ENCODE peak calls at places on chromosomes 16 and 17, in eight cellular contexts. V, D, E, L, J, F, N and G are unnamed samples.

GRCh38 chr16:20401475-20402016 is 3.0 kb downstream of the PDILT start:
- DNase-seq in V (no peak), D (no peak), E (no peak), L (no peak), J (no peak), F (no peak), N (no peak), G (no peak)

GRCh38 chr16:80788016-80788415 is 16.4 kb downstream of the CDYL2 start:
- DNase-seq in V (no peak), D (no peak), E (peak; percentile 54), L (no peak), J (no peak), F (no peak), N (no peak), G (no peak)

GRCh38 chr17:54992797-54993639 is 24.5 kb downstream of the STXBP4 start:
- DNase-seq in V (peak; percentile 69), D (no peak), E (peak; percentile 69), L (peak; percentile 70), J (peak; percentile 23), F (no peak), N (no peak), G (peak; percentile 49)

GRCh38 chr17:79388556-79389295 is 222.1 kb downstream of the RBFOX3 start:
- DNase-seq in V (no peak), D (peak; percentile 63), E (peak; percentile 73), L (peak; percentile 51), J (peak; percentile 39), F (no peak), N (peak; percentile 35), G (peak; percentile 11)

GRCh38 chr17:38852771-38853291 is 690 bp downstream of the RPL23 start:
- DNase-seq in V (no peak), D (peak; percentile 1), E (peak; percentile 54), L (no peak), J (no peak), F (no peak), N (no peak), G (no peak)

GRCh38 chr17:57962441-57963148 is 7.4 kb upstream of the CUEDC1 start:
- DNase-seq in V (no peak), D (no peak), E (no peak), L (no peak), J (no peak), F (no peak), N (no peak), G (no peak)

GRCh38 chr16:56898847-56899246 is 33.1 kb upstream of the HERPUD1 start:
- DNase-seq in V (no peak), D (no peak), E (no peak), L (no peak), J (no peak), F (no peak), N (peak; percentile 58), G (no peak)

GRCh38 chr17:75625813-75626486 is 7.3 kb upstream of the SMIM5 start:
- DNase-seq in V (no peak), D (no peak), E (peak; percentile 44), L (peak; percentile 74), J (no peak), F (no peak), N (peak; percentile 52), G (no peak)

GRCh38 chr16:66258916-66259845 is 107.3 kb upstream of the CDH5 start:
- DNase-seq in V (no peak), D (no peak), E (no peak), L (no peak), J (no peak), F (no peak), N (no peak), G (no peak)

GRCh38 chr16:81694494-81695285 is 84.4 kb upstream of the PLCG2 start:
- DNase-seq in V (no peak), D (peak; percentile 28), E (no peak), L (no peak), J (no peak), F (no peak), N (no peak), G (no peak)

GRCh38 chr17:72797142-72797541 is 295.3 kb downstream of the SLC39A11 start:
- DNase-seq in V (no peak), D (no peak), E (no peak), L (no peak), J (no peak), F (no peak), N (no peak), G (no peak)

GRCh38 chr17:32783602-32784001 is 93.3 kb downstream of the MYO1D start:
- DNase-seq in V (peak; percentile 63), D (no peak), E (peak; percentile 80), L (peak; percentile 58), J (peak; percentile 31), F (peak; percentile 27), N (no peak), G (peak; percentile 50)

GRCh38 chr17:53032861-53033271 is 789.9 kb upstream of the KIF2B start:
- DNase-seq in V (peak; percentile 73), D (no peak), E (peak; percentile 2), L (peak; percentile 89), J (no peak), F (no peak), N (no peak), G (peak; percentile 47)

GRCh38 chr17:66548158-66548557 is 245.7 kb downstream of the PRKCA start:
- DNase-seq in V (no peak), D (no peak), E (peak; percentile 63), L (no peak), J (no peak), F (no peak), N (peak; percentile 68), G (no peak)

GRCh38 chr16:67966549-67967182 is 1.8 kb downstream of the SLC12A4 start:
- DNase-seq in V (no peak), D (no peak), E (peak; percentile 61), L (no peak), J (no peak), F (no peak), N (no peak), G (no peak)

GRCh38 chr17:76537578-76538280 is at the start of gene CYGB:
- DNase-seq in V (no peak), D (peak; percentile 74), E (peak; percentile 32), L (no peak), J (no peak), F (no peak), N (no peak), G (no peak)

GRCh38 chr17:51056813-51057510 is 63.7 kb downstream of the SPAG9 start:
- DNase-seq in V (peak; percentile 33), D (no peak), E (peak; percentile 92), L (peak; percentile 31), J (peak; percentile 33), F (peak; percentile 61), N (peak; percentile 54), G (peak; percentile 39)

GRCh38 chr16:21104124-21104860 is 46.4 kb downstream of the DNAH3 start:
- DNase-seq in V (no peak), D (no peak), E (peak; percentile 74), L (no peak), J (no peak), F (no peak), N (no peak), G (no peak)

GRCh38 chr17:63035271-63035670 is 69.2 kb downstream of the TANC2 start:
- DNase-seq in V (no peak), D (no peak), E (peak; percentile 71), L (no peak), J (no peak), F (peak; percentile 44), N (no peak), G (no peak)

GRCh38 chr17:63647065-63647725 is 25.0 kb downstream of the MAP3K3 start:
- DNase-seq in V (no peak), D (no peak), E (peak; percentile 43), L (no peak), J (peak; percentile 52), F (peak; percentile 51), N (no peak), G (no peak)

GRCh38 chr17:39223907-39224777 is 1.6 kb downstream of the STAC2 start:
- DNase-seq in V (no peak), D (no peak), E (no peak), L (no peak), J (no peak), F (no peak), N (no peak), G (no peak)

GRCh38 chr17:64658931-64659330 is 3.2 kb downstream of the SMURF2 start:
- DNase-seq in V (no peak), D (no peak), E (peak; percentile 69), L (no peak), J (no peak), F (no peak), N (no peak), G (no peak)

GRCh38 chr17:64244165-64244564 is 18.9 kb downstream of the TEX2 start:
- DNase-seq in V (no peak), D (no peak), E (no peak), L (peak; percentile 42), J (no peak), F (no peak), N (no peak), G (no peak)

GRCh38 chr17:65103896-65104295 is 33.3 kb upstream of the RGS9 start:
- DNase-seq in V (no peak), D (no peak), E (peak; percentile 11), L (no peak), J (no peak), F (no peak), N (no peak), G (no peak)

GRCh38 chr17:81328489-81328888 is 33.4 kb upstream of the SLC38A10 start:
- DNase-seq in V (no peak), D (no peak), E (no peak), L (no peak), J (no peak), F (no peak), N (no peak), G (no peak)